ENCODE peak calls at places on chromosome 16, in six cellular contexts. C is bronchial epithelial cell; H is CD8-positive, alpha-beta memory T cell; P is Caco-2; L is neural crest cell; K is HFFc6. V is an unnamed sample.
A peak's percentile ranks its signal among the peaks of the same experiment; 100 is the strongest.

GRCh38 chr16:11088432-11088794 is 144.0 kb downstream of the CLEC16A start:
- DNase-seq in C (no peak), H (no peak), P (no peak), L (no peak), K (no peak), V (no peak)

GRCh38 chr16:31002810-31003209 is 7.6 kb downstream of the STX1B start:
- DNase-seq in C (no peak), H (no peak), P (no peak), L (no peak), K (no peak), V (no peak)

GRCh38 chr16:50196736-50197135 is 43.6 kb downstream of the TENT4B start:
- DNase-seq in C (peak; percentile 47), H (no peak), P (no peak), L (no peak), K (no peak), V (no peak)

GRCh38 chr16:2500634-2500936 is 13.2 kb upstream of the ATP6V0C start:
- DNase-seq in C (no peak), H (no peak), P (no peak), L (no peak), K (no peak), V (no peak)

GRCh38 chr16:21223787-21224186 is 9.7 kb upstream of the ANKS4B start:
- DNase-seq in C (no peak), H (no peak), P (no peak), L (no peak), K (no peak), V (no peak)

GRCh38 chr16:54934536-54935410 is 4.1 kb downstream of the IRX5 start:
- DNase-seq in C (peak; percentile 52), H (no peak), P (no peak), L (peak; percentile 38), K (no peak), V (no peak)

GRCh38 chr16:76535-77272 is 1.3 kb upstream of the MPG start:
- DNase-seq in C (peak; percentile 65), H (no peak), P (no peak), L (no peak), K (peak; percentile 77), V (no peak)

GRCh38 chr16:84851192-84852127 is 31.7 kb downstream of the CRISPLD2 start:
- DNase-seq in C (peak; percentile 89), H (no peak), P (peak; percentile 73), L (no peak), K (peak; percentile 95), V (no peak)

GRCh38 chr16:24838554-24839266 is 7.1 kb upstream of the SLC5A11 start:
- DNase-seq in C (peak; percentile 74), H (no peak), P (no peak), L (no peak), K (peak; percentile 62), V (no peak)

GRCh38 chr16:8878523-8878911 is 3.6 kb upstream of the LITAFD start:
- DNase-seq in C (peak; percentile 87), H (no peak), P (peak; percentile 74), L (no peak), K (peak; percentile 80), V (no peak)

GRCh38 chr16:80231888-80232287 is 308.9 kb upstream of the DYNLRB2 start:
- DNase-seq in C (peak; percentile 93), H (no peak), P (no peak), L (no peak), K (peak; percentile 89), V (no peak)

GRCh38 chr16:15652293-15653001 is 2.4 kb downstream of the NDE1 start:
- DNase-seq in C (no peak), H (no peak), P (no peak), L (no peak), K (no peak), V (no peak)

GRCh38 chr16:14354561-14355351 is 275.3 kb downstream of the PARN start:
- DNase-seq in C (peak; percentile 29), H (no peak), P (no peak), L (no peak), K (no peak), V (no peak)

GRCh38 chr16:75045424-75045823 is 46.6 kb downstream of the ZNRF1 start:
- DNase-seq in C (no peak), H (no peak), P (no peak), L (no peak), K (no peak), V (no peak)

GRCh38 chr16:21263640-21264211 is 14.4 kb downstream of the CRYM start:
- DNase-seq in C (no peak), H (no peak), P (no peak), L (no peak), K (peak; percentile 37), V (no peak)

GRCh38 chr16:4474192-4474961 is at the start of gene NMRAL1:
- DNase-seq in C (peak; percentile 87), H (peak; percentile 82), P (peak; percentile 97), L (peak; percentile 75), K (peak; percentile 67), V (peak; percentile 95)

GRCh38 chr16:2040031-2040430 is 7.6 kb downstream of the NTHL1 start:
- DNase-seq in C (no peak), H (no peak), P (no peak), L (no peak), K (no peak), V (no peak)

GRCh38 chr16:9151597-9151996 is 60.2 kb downstream of the HAPSTR1 start:
- DNase-seq in C (no peak), H (no peak), P (no peak), L (no peak), K (peak; percentile 31), V (no peak)

GRCh38 chr16:24670623-24671454 is 58.6 kb upstream of the TNRC6A start:
- DNase-seq in C (peak; percentile 44), H (no peak), P (no peak), L (peak; percentile 20), K (peak; percentile 96), V (peak; percentile 87)

GRCh38 chr16:3131755-3132377 is 3.0 kb upstream of the ZNF213 start:
- DNase-seq in C (peak; percentile 33), H (no peak), P (peak; percentile 71), L (peak; percentile 51), K (peak; percentile 23), V (no peak)

GRCh38 chr16:88120812-88121211 is 169.6 kb downstream of the BANP start:
- DNase-seq in C (no peak), H (no peak), P (no peak), L (no peak), K (no peak), V (no peak)

GRCh38 chr16:75471723-75472634 is 7.5 kb upstream of the TMEM170A start:
- DNase-seq in C (peak; percentile 59), H (peak; percentile 16), P (no peak), L (peak; percentile 38), K (peak; percentile 60), V (peak; percentile 20)

GRCh38 chr16:1556254-1556653 is 22.8 kb downstream of the TMEM204 start:
- DNase-seq in C (no peak), H (no peak), P (no peak), L (no peak), K (no peak), V (no peak)

GRCh38 chr16:53129281-53130192 is 74.7 kb downstream of the CHD9 start:
- DNase-seq in C (peak; percentile 33), H (no peak), P (no peak), L (no peak), K (peak; percentile 21), V (peak; percentile 13)

GRCh38 chr16:70753228-70753627 is 47.7 kb downstream of the VAC14 start:
- DNase-seq in C (no peak), H (no peak), P (no peak), L (no peak), K (no peak), V (no peak)

GRCh38 chr16:81717662-81718189 is 61.4 kb upstream of the PLCG2 start:
- DNase-seq in C (no peak), H (no peak), P (no peak), L (no peak), K (no peak), V (no peak)

GRCh38 chr16:24580665-24581064 is 41.3 kb downstream of the RBBP6 start:
- DNase-seq in C (peak; percentile 21), H (no peak), P (no peak), L (no peak), K (peak; percentile 50), V (no peak)

GRCh38 chr16:70594569-70594968 is 51.8 kb upstream of the IL34 start:
- DNase-seq in C (no peak), H (no peak), P (no peak), L (no peak), K (no peak), V (no peak)

GRCh38 chr16:81350306-81350615 is 35.5 kb downstream of the GAN start:
- DNase-seq in C (peak; percentile 35), H (no peak), P (no peak), L (no peak), K (no peak), V (no peak)

GRCh38 chr16:56351481-56351880 is 73.9 kb downstream of the AMFR start:
- DNase-seq in C (no peak), H (no peak), P (no peak), L (no peak), K (no peak), V (no peak)

GRCh38 chr16:787978-788398 is at the start of gene RPUSD1:
- DNase-seq in C (no peak), H (no peak), P (no peak), L (no peak), K (no peak), V (no peak)

GRCh38 chr16:84503751-84504395 is 586 bp downstream of the MEAK7 start:
- DNase-seq in C (peak; percentile 50), H (no peak), P (peak; percentile 46), L (no peak), K (peak; percentile 54), V (no peak)

GRCh38 chr16:3112058-3112880 is at the start of gene ZNF205:
- DNase-seq in C (peak; percentile 59), H (no peak), P (peak; percentile 82), L (peak; percentile 72), K (peak; percentile 54), V (peak; percentile 60)

GRCh38 chr16:79823644-79824043 is 223.1 kb upstream of the MAF start:
- DNase-seq in C (no peak), H (no peak), P (no peak), L (no peak), K (no peak), V (no peak)

V was measured in NCI-H2227 treated with DMSO at 0.1 percent for 48 hours.